ENCODE peak calls at places on chromosomes 11 and 22, in six cellular contexts. N is cardiac muscle cell; D is M059J; F is right lobe of liver; W is C1 segment of cervical spinal cord; V is stimulated activated effector memory CD8-positive, alpha-beta T cell treated with anti-CD3 and anti-CD28 coated beads, Interleukin-12 subunit alpha, Interleukin-12 subunit beta, amount 100 ng/mL, for 72 hours. B is an unnamed sample.

GRCh38 chr11:117480221-117480620 is 152.6 kb downstream of the CEP164 start:
- DNase-seq in N (no peak), D (no peak), F (no peak), W (no peak), V (no peak), B (no peak)

GRCh38 chr11:36469881-36470802 is 39.9 kb downstream of the TRAF6 start:
- DNase-seq in N (peak), D (peak), F (no peak), W (no peak), V (peak), B (no peak)

GRCh38 chr11:66607126-66607834 is 9.2 kb upstream of the RBM14 start:
- DNase-seq in N (peak), D (peak), F (peak), W (peak), V (no peak), B (no peak)

GRCh38 chr11:41795004-41795403 is 335.6 kb upstream of the LRRC4C start:
- DNase-seq in N (no peak), D (peak), F (no peak), W (no peak), V (no peak), B (no peak)

GRCh38 chr11:99066609-99067008 is 45.9 kb downstream of the CNTN5 start:
- DNase-seq in N (no peak), D (no peak), F (no peak), W (no peak), V (no peak), B (no peak)

GRCh38 chr22:49871482-49871881 is 17.8 kb downstream of the ZBED4 start:
- DNase-seq in N (peak), D (no peak), F (no peak), W (no peak), V (no peak), B (no peak)

GRCh38 chr11:47986742-47987141 is 6.4 kb downstream of the PTPRJ start:
- DNase-seq in N (no peak), D (peak), F (no peak), W (no peak), V (no peak), B (no peak)

GRCh38 chr22:22939537-22940368 is 52.1 kb downstream of the IGLL5 start:
- DNase-seq in N (no peak), D (no peak), F (no peak), W (no peak), V (no peak), B (no peak)

GRCh38 chr22:40504285-40505249 is 132.0 kb downstream of the MRTFA start:
- DNase-seq in N (no peak), D (no peak), F (no peak), W (no peak), V (no peak), B (no peak)

GRCh38 chr11:62542750-62543567 is 3.6 kb downstream of the AHNAK start:
- DNase-seq in N (peak), D (peak), F (peak), W (peak), V (peak), B (peak)

GRCh38 chr22:40345801-40346177 is 511 bp upstream of the ADSL start:
- DNase-seq in N (peak), D (peak), F (no peak), W (no peak), V (peak), B (peak)

GRCh38 chr22:42171417-42171816 is 40.8 kb upstream of the CYP2D6 start:
- DNase-seq in N (no peak), D (no peak), F (no peak), W (no peak), V (no peak), B (no peak)

GRCh38 chr11:37322333-37323194 is 724.5 kb upstream of the RAG2 start:
- DNase-seq in N (no peak), D (peak), F (no peak), W (no peak), V (no peak), B (no peak)

GRCh38 chr11:119683783-119684182 is 45.2 kb downstream of the NECTIN1 start:
- DNase-seq in N (no peak), D (no peak), F (no peak), W (no peak), V (no peak), B (no peak)

GRCh38 chr11:14435717-14436116 is 63.9 kb downstream of the COPB1 start:
- DNase-seq in N (no peak), D (no peak), F (no peak), W (no peak), V (no peak), B (no peak)

GRCh38 chr22:26066534-26066933 is 102.7 kb upstream of the SEZ6L start:
- DNase-seq in N (no peak), D (no peak), F (no peak), W (no peak), V (no peak), B (no peak)

GRCh38 chr11:60925685-60926267 is 1.5 kb downstream of the TMEM132A start:
- DNase-seq in N (peak), D (peak), F (no peak), W (no peak), V (no peak), B (no peak)

GRCh38 chr11:63991558-63991957 is 5.3 kb downstream of the OTUB1 start:
- DNase-seq in N (no peak), D (no peak), F (no peak), W (no peak), V (no peak), B (no peak)

GRCh38 chr11:7019500-7020182 is 505 bp downstream of the ZNF214 start:
- DNase-seq in N (peak), D (peak), F (peak), W (peak), V (no peak), B (no peak)

GRCh38 chr11:119584193-119585037 is 144.6 kb downstream of the NECTIN1 start:
- DNase-seq in N (peak), D (peak), F (no peak), W (no peak), V (no peak), B (no peak)

GRCh38 chr11:11975201-11976092 is 33.0 kb downstream of the DKK3 start:
- DNase-seq in N (no peak), D (peak), F (no peak), W (no peak), V (no peak), B (no peak)

GRCh38 chr11:1139441-1140066 is 18.2 kb upstream of the MUC5AC start:
- DNase-seq in N (peak), D (peak), F (peak), W (no peak), V (no peak), B (no peak)

GRCh38 chr11:11987503-11988022 is 20.9 kb downstream of the DKK3 start:
- DNase-seq in N (peak), D (peak), F (no peak), W (no peak), V (no peak), B (no peak)

GRCh38 chr11:69637956-69638871 is 2.7 kb upstream of the CCND1 start:
- DNase-seq in N (peak), D (peak), F (peak), W (no peak), V (no peak), B (no peak)

GRCh38 chr11:70244698-70245097 is 25.8 kb upstream of the PPFIA1 start:
- DNase-seq in N (peak), D (peak), F (no peak), W (no peak), V (no peak), B (no peak)

GRCh38 chr11:75635009-75635909 is 33.6 kb downstream of the MAP6 start:
- DNase-seq in N (peak), D (no peak), F (no peak), W (no peak), V (no peak), B (no peak)

GRCh38 chr11:63914896-63915681 is 1.9 kb downstream of the RCOR2 start:
- DNase-seq in N (peak), D (no peak), F (no peak), W (no peak), V (no peak), B (no peak)

GRCh38 chr11:26806209-26806608 is 84.3 kb upstream of the SLC5A12 start:
- DNase-seq in N (peak), D (no peak), F (no peak), W (no peak), V (no peak), B (no peak)

GRCh38 chr11:20156280-20156875 is 3.9 kb downstream of the DBX1 start:
- DNase-seq in N (no peak), D (no peak), F (no peak), W (no peak), V (peak), B (peak)

GRCh38 chr22:24185001-24185500 is 3.8 kb downstream of the SUSD2 start:
- DNase-seq in N (no peak), D (no peak), F (peak), W (no peak), V (no peak), B (no peak)